ENCODE peak calls at places on chromosomes 2 and 18, in five cellular contexts. B is pancreas, G is RKO, F is H9, N is ureter. Q is an unnamed sample.

GRCh38 chr2:12709207-12709522 is 7.6 kb upstream of the TRIB2 start:
- DNase-seq in B (no peak), G (no peak), F (no peak), N (no peak), Q (no peak)

GRCh38 chr18:48575658-48576453 is 37.0 kb downstream of the CTIF start:
- DNase-seq in B (no peak), G (no peak), F (no peak), N (no peak), Q (no peak)

GRCh38 chr18:8734496-8734895 is 29.1 kb downstream of the MTCL1 start:
- DNase-seq in B (no peak), G (no peak), F (no peak), N (no peak), Q (no peak)

GRCh38 chr2:133418021-133418420 is 150.2 kb downstream of the NCKAP5 start:
- DNase-seq in B (no peak), G (no peak), F (no peak), N (no peak), Q (no peak)

GRCh38 chr2:231991664-231992063 is 30.2 kb downstream of the DIS3L2 start:
- DNase-seq in B (no peak), G (no peak), F (no peak), N (no peak), Q (no peak)

GRCh38 chr2:199716807-199717586 is 134.0 kb downstream of the FTCDNL1 start:
- DNase-seq in B (no peak), G (peak; percentile 23), F (no peak), N (no peak), Q (no peak)

GRCh38 chr2:5319493-5319892 is 372.7 kb upstream of the SOX11 start:
- DNase-seq in B (no peak), G (no peak), F (no peak), N (no peak), Q (no peak)

GRCh38 chr2:49940616-49941015 is 786.3 kb upstream of the FSHR start:
- DNase-seq in B (no peak), G (no peak), F (no peak), N (no peak), Q (no peak)

GRCh38 chr2:218839430-218839829 is 7.8 kb upstream of the PRKAG3 start:
- DNase-seq in B (no peak), G (no peak), F (no peak), N (no peak), Q (no peak)

GRCh38 chr2:61743004-61743403 is 110.9 kb downstream of the FAM161A start:
- DNase-seq in B (no peak), G (no peak), F (no peak), N (no peak), Q (no peak)

GRCh38 chr2:165268751-165269150 is 29.5 kb downstream of the SCN2A start:
- DNase-seq in B (no peak), G (no peak), F (no peak), N (no peak), Q (no peak)

GRCh38 chr2:112880081-112880531 is 30.9 kb upstream of the IL37 start:
- DNase-seq in B (no peak), G (peak; percentile 35), F (no peak), N (no peak), Q (no peak)

GRCh38 chr2:44244135-44244871 is 31.0 kb upstream of the SLC3A1 start:
- DNase-seq in B (peak; percentile 76), G (peak; percentile 79), F (peak; percentile 61), N (peak; percentile 65), Q (peak; percentile 79)

GRCh38 chr2:45329045-45329677 is 281.9 kb downstream of the SRBD1 start:
- DNase-seq in B (no peak), G (peak; percentile 32), F (peak; percentile 37), N (no peak), Q (peak; percentile 86)

GRCh38 chr2:29042581-29043075 is 31.7 kb downstream of the PCARE start:
- DNase-seq in B (peak; percentile 40), G (no peak), F (no peak), N (no peak), Q (no peak)

GRCh38 chr2:86010083-86010482 is 95.6 kb downstream of the POLR1A start:
- DNase-seq in B (no peak), G (no peak), F (no peak), N (no peak), Q (no peak)

GRCh38 chr18:13635046-13635445 is 91.3 kb downstream of the FAM210A start:
- DNase-seq in B (no peak), G (no peak), F (no peak), N (no peak), Q (no peak)

GRCh38 chr2:55099878-55100820 is 49.9 kb upstream of the RTN4 start:
- DNase-seq in B (no peak), G (peak; percentile 48), F (no peak), N (no peak), Q (no peak)